ENCODE peak calls at places on chromosomes 12 and 14, in four cellular contexts. C is epithelial cell of esophagus, T is thoracic aorta, G is progenitor cell of endocrine pancreas. L is an unnamed sample.

GRCh38 chr14:76950043-76951020 is 78.2 kb downstream of the IRF2BPL start:
- DNase-seq in C (no peak), T (no peak), G (no peak), L (no peak)

GRCh38 chr14:23654231-23654630 is 18.1 kb downstream of the DHRS2 start:
- DNase-seq in C (no peak), T (no peak), G (no peak), L (no peak)

GRCh38 chr12:131773582-131774221 is 54.5 kb upstream of the MMP17 start:
- DNase-seq in C (no peak), T (no peak), G (no peak), L (no peak)

GRCh38 chr12:56749853-56750252 is 2.3 kb downstream of the PRIM1 start:
- DNase-seq in C (no peak), T (no peak), G (no peak), L (no peak)

GRCh38 chr12:98425859-98426258 is 89.5 kb upstream of the TMPO start:
- DNase-seq in C (no peak), T (no peak), G (no peak), L (no peak)

GRCh38 chr12:66055837-66056319 is 74.7 kb downstream of the LLPH start:
- DNase-seq in C (no peak), T (no peak), G (no peak), L (no peak)

GRCh38 chr12:123389560-123390351 is 5.8 kb downstream of the KMT5A start:
- DNase-seq in C (peak; percentile 64), T (no peak), G (peak; percentile 34), L (peak; percentile 19)

GRCh38 chr12:49761677-49762467 is 20.5 kb downstream of the TMBIM6 start:
- DNase-seq in C (no peak), T (no peak), G (no peak), L (no peak)

GRCh38 chr12:92470608-92471021 is 232.2 kb upstream of the PLEKHG7 start:
- DNase-seq in C (peak; percentile 24), T (no peak), G (no peak), L (no peak)

GRCh38 chr12:68891141-68891540 is 41.8 kb downstream of the CPM start:
- DNase-seq in C (no peak), T (no peak), G (no peak), L (no peak)

GRCh38 chr14:58599145-58599544 is 38.6 kb upstream of the DACT1 start:
- DNase-seq in C (no peak), T (no peak), G (no peak), L (no peak)
- TF ChIP-seq CTCF in C (no peak), T (no peak), G (no peak), L (no peak)

GRCh38 chr12:22882559-22882958 is 257.6 kb downstream of the ETNK1 start:
- DNase-seq in C (no peak), T (no peak), G (no peak), L (no peak)
- TF ChIP-seq CTCF in C (no peak), T (no peak), G (no peak), L (no peak)

GRCh38 chr12:78473561-78473960 is 391.0 kb upstream of the SYT1 start:
- DNase-seq in C (no peak), T (no peak), G (no peak), L (no peak)

GRCh38 chr12:78473136-78473535 is 391.4 kb upstream of the SYT1 start:
- DNase-seq in C (peak; percentile 51), T (no peak), G (no peak), L (no peak)

GRCh38 chr12:78470354-78471195 is 394.0 kb upstream of the SYT1 start:
- DNase-seq in C (peak; percentile 53), T (no peak), G (no peak), L (peak; percentile 18)
- TF ChIP-seq CTCF in C (peak; percentile 76), T (no peak), G (peak; percentile 70), L (peak; percentile 70)

DNA sequence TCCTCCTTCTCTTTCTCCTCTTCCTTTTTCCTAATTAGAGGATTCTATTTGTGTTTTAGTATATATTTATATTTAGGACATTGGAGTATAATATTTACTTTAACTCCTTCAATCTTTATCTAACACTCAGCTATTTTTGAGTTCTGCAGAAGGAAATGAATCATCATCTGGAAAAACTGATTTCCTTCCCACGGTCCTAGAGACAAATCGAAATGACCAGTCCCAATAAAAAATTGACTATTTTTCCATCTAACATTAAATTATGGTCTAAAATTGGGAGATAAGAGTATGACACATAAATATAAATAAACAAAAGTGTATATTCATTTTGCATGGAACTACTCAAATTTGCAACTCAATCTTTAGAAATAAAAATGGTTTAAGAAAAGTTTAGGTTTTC is 167.4 kb downstream of the TMTC3 start:
- DNase-seq in C (peak; percentile 56), T (no peak), G (no peak), L (no peak)
- TF ChIP-seq CTCF in C (no peak), T (no peak), G (no peak), L (no peak)

DNA sequence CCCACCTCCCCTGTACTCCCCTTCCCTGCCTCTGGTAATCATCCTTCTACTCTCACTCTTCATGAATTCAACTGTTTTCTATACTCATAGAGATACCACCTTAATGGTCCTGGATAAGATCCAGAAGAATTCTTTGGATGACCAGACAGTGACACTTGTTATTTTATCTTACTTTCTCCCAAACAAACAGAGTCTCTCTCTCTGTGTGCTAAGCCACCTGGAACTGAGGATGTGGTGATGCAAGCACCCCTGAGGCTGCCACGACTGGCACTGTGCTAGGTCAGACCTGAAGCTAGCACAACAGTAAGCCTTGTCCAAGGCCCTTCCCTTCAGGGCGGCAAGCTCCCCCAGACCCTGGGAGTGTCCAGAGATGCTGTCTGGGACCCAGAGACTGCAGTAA is 250.2 kb downstream of the C12orf50 start:
- DNase-seq in C (peak; percentile 42), T (no peak), G (no peak), L (no peak)
- TF ChIP-seq CTCF in C (no peak), T (no peak), G (no peak), L (no peak)

GRCh38 chr14:102592969-102593840 is 756 bp downstream of the RCOR1 start:
- DNase-seq in C (peak; percentile 33), T (no peak), G (peak; percentile 52), L (peak; percentile 38)
- TF ChIP-seq CTCF in C (no peak), T (peak; percentile 65), G (peak; percentile 57), L (peak; percentile 59)

L was measured in neural crest cell.